ENCODE peak calls at places on chromosomes 7 and 10, in seven cellular contexts. M, K, B, P, U, W and H are unnamed samples.

GRCh38 chr7:142954680-142955268 is 7.4 kb downstream of the KEL start:
- DNase-seq in M (no peak), U (no peak), K (no peak), P (no peak), B (no peak), W (no peak), H (no peak)

GRCh38 chr10:43627942-43628341 is 20.7 kb downstream of the ZNF32 start:
- DNase-seq in U (no peak), W (no peak), B (no peak), P (no peak), K (no peak), M (no peak), H (no peak)

GRCh38 chr7:14886533-14886932 is 16.0 kb downstream of the DGKB start:
- DNase-seq in P (no peak), W (no peak), K (no peak), M (no peak), U (no peak), B (no peak), H (no peak)

GRCh38 chr7:32587431-32587948 is 92.2 kb downstream of the AVL9 start:
- DNase-seq in W (no peak), B (peak), K (peak), U (no peak), P (peak), M (peak), H (peak)

GRCh38 chr10:97722980-97723379 is 9.4 kb downstream of the MARVELD1 start:
- DNase-seq in B (no peak), K (peak), U (no peak), M (no peak), P (no peak), W (no peak), H (no peak)

GRCh38 chr7:142790565-142790964 is 19.8 kb downstream of the PRSS2 start:
- DNase-seq in U (no peak), W (no peak), M (no peak), P (no peak), B (no peak), K (no peak), H (no peak)

GRCh38 chr10:26887611-26888215 is 27.0 kb upstream of the ABI1 start:
- DNase-seq in W (no peak), U (no peak), M (peak), B (no peak), K (peak), P (no peak), H (peak)

GRCh38 chr10:33876547-33877400 is 542.3 kb upstream of the NRP1 start:
- DNase-seq in B (peak), M (peak), W (no peak), K (no peak), P (no peak), U (peak), H (peak)

GRCh38 chr10:3658766-3659165 is 126.2 kb downstream of the KLF6 start:
- DNase-seq in B (no peak), K (no peak), U (no peak), M (no peak), P (no peak), W (no peak), H (no peak)

DNA sequence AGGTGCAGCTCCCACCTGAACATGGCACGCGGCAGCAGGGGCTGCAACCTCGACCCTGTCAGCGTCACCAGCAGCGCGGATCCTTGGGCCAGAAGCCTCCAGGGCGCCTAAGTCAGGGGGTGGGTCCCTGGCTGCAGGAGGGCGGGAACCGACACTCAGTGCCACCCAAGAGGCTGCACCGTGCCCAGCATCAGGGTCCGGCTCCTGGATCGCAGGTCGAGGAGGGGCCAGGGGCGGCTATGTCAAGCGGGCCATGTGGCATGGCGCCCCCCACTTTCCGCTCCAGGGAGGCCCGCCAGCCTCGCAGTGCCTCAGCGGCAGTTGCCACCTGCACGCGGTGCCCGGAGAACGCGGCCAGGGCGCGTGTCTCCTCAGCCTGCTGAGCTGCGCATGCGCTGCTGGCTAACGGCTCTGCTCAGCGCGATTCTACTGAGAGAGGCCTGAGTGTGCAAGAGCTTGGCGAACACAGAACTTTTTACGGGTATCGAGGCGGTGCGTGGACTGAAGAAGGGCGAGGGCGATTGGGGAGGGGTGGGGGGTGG is at the start of gene ANKRD30A:
- DNase-seq in W (no peak), K (no peak), U (no peak), B (no peak), P (no peak), M (no peak), H (no peak)
- H3K4me3 ChIP-seq in W (no peak), K (no peak), U (no peak), B (no peak), P (no peak), M (no peak), H (no peak)

GRCh38 chr10:70510453-70510852 is 31.9 kb downstream of the PALD1 start:
- DNase-seq in B (no peak), U (no peak), M (no peak), K (no peak), W (peak), P (no peak), H (no peak)

GRCh38 chr10:70509376-70509775 is 30.8 kb downstream of the PALD1 start:
- DNase-seq in U (no peak), P (no peak), W (no peak), M (no peak), B (no peak), K (no peak), H (no peak)

GRCh38 chr10:70508912-70509366 is 30.4 kb downstream of the PALD1 start:
- DNase-seq in K (peak), U (peak), P (no peak), M (peak), W (peak), B (no peak), H (no peak)

GRCh38 chr10:70512149-70512611 is 33.6 kb downstream of the PALD1 start:
- DNase-seq in K (peak), B (no peak), U (no peak), P (no peak), M (peak), W (no peak), H (no peak)

GRCh38 chr10:70510904-70511303 is 32.3 kb downstream of the PALD1 start:
- DNase-seq in W (no peak), B (no peak), K (no peak), P (no peak), U (no peak), M (no peak), H (no peak)
- H3K4me3 ChIP-seq in W (no peak), B (no peak), K (no peak), P (no peak), U (no peak), M (no peak), H (no peak)

DNA sequence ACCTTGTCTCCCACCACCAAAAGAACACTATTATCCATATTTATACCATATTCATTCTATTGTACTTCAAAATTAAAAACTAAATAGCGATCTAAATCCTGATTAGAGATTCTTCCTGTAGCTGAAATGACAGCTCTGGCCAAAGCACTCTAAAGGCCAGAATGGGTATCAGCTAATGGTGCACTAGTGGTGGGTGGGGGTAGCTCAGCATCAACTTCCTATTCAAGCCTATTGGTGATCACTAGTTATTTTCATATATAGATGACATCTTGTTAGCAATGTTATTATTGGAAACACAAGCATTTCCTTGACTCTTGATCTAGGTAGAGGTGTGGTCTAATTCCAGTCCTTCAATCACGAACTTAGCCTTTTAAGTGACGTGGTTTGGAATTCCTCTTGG is 43.6 kb downstream of the TET1 start:
- DNase-seq in U (no peak), B (no peak), W (no peak), M (no peak), K (no peak), P (no peak), H (no peak)
- H3K4me3 ChIP-seq in U (no peak), B (no peak), W (no peak), M (no peak), K (no peak), P (no peak), H (no peak)

GRCh38 chr10:132453470-132453861 is 56.5 kb downstream of the PWWP2B start:
- DNase-seq in U (no peak), B (no peak), K (no peak), P (no peak), W (no peak), M (no peak), H (no peak)
- H3K4me3 ChIP-seq in U (no peak), B (peak), K (peak), P (no peak), W (no peak), M (no peak), H (no peak)

DNA sequence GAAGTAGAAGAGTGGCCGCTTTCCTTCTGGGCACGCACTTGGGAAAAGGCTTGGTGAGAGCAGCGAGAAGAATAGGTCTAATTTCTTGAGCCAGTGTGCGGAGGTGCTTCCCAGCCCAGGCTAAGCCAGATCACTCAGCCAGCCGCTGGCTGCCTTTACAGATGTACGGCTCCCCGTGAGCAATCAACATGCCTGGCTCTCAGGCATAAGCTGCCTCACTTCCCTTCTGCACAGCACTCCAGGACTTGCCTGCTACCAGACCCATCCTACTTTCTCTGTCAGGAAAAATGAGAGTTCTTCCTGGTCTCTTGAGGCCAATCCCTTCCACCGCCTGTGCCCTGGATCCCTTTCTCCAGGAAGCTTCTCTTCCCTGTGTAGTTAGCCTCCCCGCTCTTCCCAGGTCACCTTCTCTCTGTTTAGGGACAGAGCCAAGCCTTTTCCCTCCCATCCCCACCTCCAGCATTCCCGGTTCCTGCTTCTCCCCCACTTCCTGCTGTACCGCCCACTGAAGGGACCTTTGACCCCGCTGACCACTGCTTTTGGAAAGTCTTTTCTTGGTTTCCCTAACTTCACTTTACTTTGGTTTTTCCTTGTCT is 1.1 kb upstream of the ACTR3C start:
- DNase-seq in K (no peak), B (no peak), W (no peak), M (peak), P (no peak), U (peak), H (peak)
- H3K4me3 ChIP-seq in K (no peak), B (no peak), W (peak), M (no peak), P (no peak), U (no peak), H (no peak)

GRCh38 chr7:112104153-112104552 is 102.0 kb downstream of the DOCK4 start:
- DNase-seq in K (no peak), M (no peak), W (no peak), B (no peak), P (no peak), U (no peak), H (peak)
- H3K4me3 ChIP-seq in K (no peak), M (no peak), W (no peak), B (no peak), P (no peak), U (no peak), H (no peak)

GRCh38 chr10:100182281-100182680 is 3.5 kb downstream of the ERLIN1 start:
- DNase-seq in W (no peak), B (no peak), P (no peak), M (no peak), U (no peak), K (no peak), H (no peak)
- H3K4me3 ChIP-seq in W (no peak), B (no peak), P (no peak), M (no peak), U (no peak), K (no peak), H (no peak)

GRCh38 chr10:86632009-86632800 is 22.1 kb upstream of the OPN4 start:
- DNase-seq in P (no peak), W (peak), K (peak), B (no peak), M (no peak), U (peak), H (peak)
- H3K4me3 ChIP-seq in P (peak), W (peak), K (peak), B (no peak), M (peak), U (no peak), H (peak)